ENCODE peak calls at places on chromosomes 16 and 17, in five cellular contexts. D is lower leg skin, S is IMR-90, A is A549, Y is thyroid gland. E is an unnamed sample.

GRCh38 chr17:49703557-49704277 is 4.0 kb downstream of the SLC35B1 start:
- DNase-seq in D (no peak), S (peak), A (peak), Y (peak), E (peak)

GRCh38 chr16:69498926-69499325 is 66.8 kb upstream of the NFAT5 start:
- DNase-seq in D (no peak), S (no peak), A (no peak), Y (no peak), E (no peak)

GRCh38 chr17:39547713-39548478 is 59.8 kb downstream of the NEUROD2 start:
- DNase-seq in D (peak), S (no peak), A (peak), Y (peak), E (peak)

GRCh38 chr16:72961115-72961832 is 86.7 kb downstream of the ZFHX3 start:
- DNase-seq in D (no peak), S (peak), A (peak), Y (peak), E (peak)

GRCh38 chr17:10210151-10210574 is 11.8 kb upstream of the GAS7 start:
- DNase-seq in D (no peak), S (peak), A (no peak), Y (no peak), E (no peak)

GRCh38 chr17:81523139-81524062 is 4.8 kb upstream of the FSCN2 start:
- DNase-seq in D (no peak), S (peak), A (no peak), Y (peak), E (peak)

GRCh38 chr17:29458066-29458465 is 67.9 kb downstream of the TAOK1 start:
- DNase-seq in D (no peak), S (peak), A (no peak), Y (no peak), E (no peak)

GRCh38 chr16:85724126-85724879 is 26.6 kb downstream of the C16orf74 start:
- DNase-seq in D (no peak), S (no peak), A (no peak), Y (no peak), E (no peak)

GRCh38 chr17:45236002-45236606 is 14.4 kb downstream of the FMNL1 start:
- DNase-seq in D (no peak), S (no peak), A (no peak), Y (no peak), E (no peak)

GRCh38 chr17:80080081-80080480 is 21.3 kb upstream of the GAA start:
- DNase-seq in D (no peak), S (peak), A (no peak), Y (no peak), E (no peak)

GRCh38 chr16:89911375-89911774 is 7.3 kb upstream of the MC1R start:
- DNase-seq in D (no peak), S (no peak), A (no peak), Y (no peak), E (no peak)

GRCh38 chr16:17318200-17318599 is 152.6 kb downstream of the XYLT1 start:
- DNase-seq in D (no peak), S (peak), A (no peak), Y (peak), E (peak)

GRCh38 chr17:17159571-17159970 is 46.6 kb downstream of the PLD6 start:
- DNase-seq in D (no peak), S (no peak), A (no peak), Y (no peak), E (no peak)

GRCh38 chr16:79982862-79983261 is 382.3 kb upstream of the MAF start:
- DNase-seq in D (no peak), S (no peak), A (no peak), Y (no peak), E (no peak)

GRCh38 chr17:59804910-59805381 is 87.8 kb downstream of the TUBD1 start:
- DNase-seq in D (no peak), S (no peak), A (no peak), Y (no peak), E (peak)

GRCh38 chr17:9670596-9670995 is 25.3 kb downstream of the USP43 start:
- DNase-seq in D (no peak), S (no peak), A (no peak), Y (no peak), E (no peak)

GRCh38 chr17:32523827-32524552 is 37.2 kb downstream of the CDK5R1 start:
- DNase-seq in D (no peak), S (no peak), A (no peak), Y (no peak), E (no peak)

GRCh38 chr17:57408064-57408811 is 151.9 kb downstream of the MSI2 start:
- DNase-seq in D (no peak), S (no peak), A (no peak), Y (no peak), E (no peak)

GRCh38 chr17:35568561-35568960 is 7.9 kb upstream of the SLFN14 start:
- DNase-seq in D (no peak), S (peak), A (peak), Y (peak), E (peak)

GRCh38 chr16:49589721-49590120 is 216.1 kb downstream of the C16orf78 start:
- DNase-seq in D (no peak), S (no peak), A (no peak), Y (no peak), E (peak)

GRCh38 chr17:36947922-36948716 is 635 bp upstream of the AATF start:
- DNase-seq in D (peak), S (no peak), A (no peak), Y (no peak), E (peak)

GRCh38 chr16:87420401-87421368 is 28.5 kb downstream of the MAP1LC3B start:
- DNase-seq in D (no peak), S (no peak), A (no peak), Y (no peak), E (no peak)

GRCh38 chr16:56513972-56514371 is 5.9 kb downstream of the BBS2 start:
- DNase-seq in D (peak), S (peak), A (peak), Y (peak), E (peak)

GRCh38 chr16:86609115-86609514 is 30.8 kb downstream of the FOXL1 start:
- DNase-seq in D (no peak), S (peak), A (no peak), Y (no peak), E (no peak)

GRCh38 chr16:51376080-51376479 is 225.0 kb upstream of the SALL1 start:
- DNase-seq in D (no peak), S (no peak), A (no peak), Y (no peak), E (no peak)

GRCh38 chr17:2244545-2245525 is 58.8 kb downstream of the SMG6 start:
- DNase-seq in D (peak), S (peak), A (peak), Y (peak), E (peak)
- TF ChIP-seq POLR2A in D (no peak), S (peak), A (no peak), Y (no peak), E (no peak)

DNA sequence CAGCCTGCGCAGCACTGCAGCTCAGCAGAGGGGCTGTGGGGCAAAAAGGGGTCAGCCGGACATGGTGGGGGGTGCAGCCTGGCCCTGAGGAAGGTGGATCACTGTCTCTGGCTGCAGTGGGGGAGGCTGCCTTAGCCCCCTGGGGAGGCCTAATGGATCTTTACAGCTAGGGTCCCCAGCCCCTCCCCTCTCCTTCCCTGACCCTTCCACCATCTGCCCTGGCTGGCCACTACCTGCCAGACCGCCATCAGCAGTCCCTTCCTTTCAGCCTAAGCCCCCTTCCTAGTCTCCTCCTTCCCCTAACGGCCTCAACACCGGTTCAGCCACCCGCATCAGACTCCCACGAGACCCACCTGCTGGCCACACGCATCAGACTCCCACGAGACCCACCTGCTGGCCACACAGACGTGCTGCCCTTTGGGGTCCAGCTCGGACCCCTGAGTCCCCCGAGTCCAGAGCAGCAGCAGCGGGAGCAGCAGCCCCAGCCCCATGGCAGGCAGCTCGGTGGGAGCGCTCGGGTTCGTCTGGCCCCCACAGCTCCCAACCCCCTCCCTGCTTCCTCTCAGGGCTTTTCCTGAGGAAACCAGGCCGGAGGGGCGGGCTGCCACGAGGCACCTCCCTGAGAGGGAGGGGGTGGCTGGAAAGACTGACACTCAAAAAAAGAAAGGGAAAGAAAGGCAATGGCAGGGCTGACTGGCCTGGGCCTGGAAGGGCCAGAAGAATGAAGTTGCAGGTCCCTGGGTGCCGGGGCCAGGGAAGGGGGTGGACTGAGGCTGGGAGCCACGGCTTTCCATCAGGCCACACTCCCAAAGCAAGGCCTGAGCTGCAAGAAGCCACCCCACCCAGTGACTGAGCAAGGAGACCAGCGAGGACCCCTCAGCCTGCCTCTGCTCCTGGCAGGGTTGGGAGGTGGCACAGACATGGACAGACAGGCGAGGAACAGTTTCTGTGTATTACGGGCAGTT is at the start of gene SCARF1:
- DNase-seq in D (no peak), S (no peak), A (no peak), Y (peak), E (no peak)
- TF ChIP-seq POLR2A in D (no peak), S (no peak), A (no peak), Y (no peak), E (no peak)

DNA sequence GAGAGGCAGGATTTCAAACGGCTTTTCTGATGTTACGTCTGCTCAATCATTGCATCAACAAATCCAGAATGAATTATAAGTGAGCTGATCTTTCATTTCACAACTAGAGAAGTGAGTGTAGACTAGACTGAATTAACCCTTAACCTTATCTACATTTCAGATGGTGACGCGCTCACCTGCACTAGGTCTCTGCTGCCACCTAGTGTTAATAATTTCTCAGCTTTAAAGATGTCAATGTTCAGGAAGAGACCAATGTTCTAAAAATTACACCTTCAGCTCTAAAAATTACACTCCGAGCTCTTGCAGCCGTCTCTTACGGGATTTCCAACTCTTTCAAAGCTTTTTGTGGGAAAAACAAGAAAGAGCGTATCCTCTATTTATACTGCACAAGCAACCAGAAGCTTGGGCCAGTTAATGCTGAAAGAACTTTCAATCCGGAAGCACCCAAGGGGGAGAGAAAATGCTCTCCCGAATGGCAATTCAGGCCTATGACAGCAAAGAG is 88.2 kb upstream of the FA2H start:
- DNase-seq in D (no peak), S (peak), A (peak), Y (no peak), E (peak)
- TF ChIP-seq POLR2A in D (no peak), S (no peak), A (no peak), Y (no peak), E (no peak)

GRCh38 chr16:67395458-67396158 is 2.3 kb upstream of the TPPP3 start:
- DNase-seq in D (no peak), S (peak), A (no peak), Y (no peak), E (no peak)

GRCh38 chr16:67397451-67397801 is 4.1 kb upstream of the TPPP3 start:
- DNase-seq in D (no peak), S (no peak), A (no peak), Y (no peak), E (no peak)

GRCh38 chr16:67396775-67397450 is 3.6 kb upstream of the TPPP3 start:
- DNase-seq in D (no peak), S (no peak), A (no peak), Y (no peak), E (no peak)

GRCh38 chr16:67395105-67395457 is 1.8 kb upstream of the TPPP3 start:
- DNase-seq in D (no peak), S (no peak), A (no peak), Y (no peak), E (no peak)

DNA sequence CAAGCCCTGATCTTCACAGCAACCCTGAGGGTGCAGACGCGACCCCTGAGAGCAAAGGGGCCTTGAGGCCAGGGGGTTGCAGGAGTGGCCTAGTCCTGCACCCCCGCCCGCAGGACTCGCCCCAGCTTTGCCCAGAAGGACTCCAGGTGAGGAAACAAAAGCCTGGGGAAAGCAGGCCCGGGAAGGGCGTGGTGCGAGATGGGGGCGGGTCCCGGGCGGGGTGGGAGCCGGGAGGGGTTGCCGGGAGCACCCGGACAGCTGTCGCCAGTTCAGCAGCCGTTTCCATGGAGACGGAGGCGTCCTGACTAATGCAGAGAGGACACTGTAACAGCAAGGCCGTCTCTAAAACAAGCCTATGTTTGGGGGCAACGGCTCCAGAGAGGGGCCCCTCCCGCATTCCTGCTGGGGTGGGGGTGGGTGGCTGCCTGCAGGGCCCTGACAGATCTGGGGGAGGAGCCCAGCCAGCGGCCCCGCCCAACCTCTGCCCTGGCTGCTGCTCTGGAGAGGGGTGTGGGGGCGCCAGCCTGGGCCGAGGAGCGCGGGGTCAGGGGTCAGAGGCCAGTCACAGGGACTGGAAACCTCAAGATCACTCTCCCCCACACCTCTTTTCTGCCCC is 3.0 kb upstream of the TPPP3 start:
- DNase-seq in D (peak), S (peak), A (peak), Y (peak), E (peak)
- TF ChIP-seq POLR2A in D (no peak), S (no peak), A (no peak), Y (no peak), E (no peak)

GRCh38 chr17:13736915-13737314 is 135.2 kb upstream of the HS3ST3A1 start:
- DNase-seq in D (no peak), S (peak), A (no peak), Y (no peak), E (peak)

GRCh38 chr17:13741744-13742143 is 140.0 kb upstream of the HS3ST3A1 start:
- DNase-seq in D (no peak), S (no peak), A (no peak), Y (no peak), E (no peak)

GRCh38 chr17:13735861-13736260 is 134.1 kb upstream of the HS3ST3A1 start:
- DNase-seq in D (no peak), S (no peak), A (no peak), Y (no peak), E (no peak)

GRCh38 chr17:13743906-13744305 is 142.2 kb upstream of the HS3ST3A1 start:
- DNase-seq in D (no peak), S (no peak), A (no peak), Y (no peak), E (no peak)

DNA sequence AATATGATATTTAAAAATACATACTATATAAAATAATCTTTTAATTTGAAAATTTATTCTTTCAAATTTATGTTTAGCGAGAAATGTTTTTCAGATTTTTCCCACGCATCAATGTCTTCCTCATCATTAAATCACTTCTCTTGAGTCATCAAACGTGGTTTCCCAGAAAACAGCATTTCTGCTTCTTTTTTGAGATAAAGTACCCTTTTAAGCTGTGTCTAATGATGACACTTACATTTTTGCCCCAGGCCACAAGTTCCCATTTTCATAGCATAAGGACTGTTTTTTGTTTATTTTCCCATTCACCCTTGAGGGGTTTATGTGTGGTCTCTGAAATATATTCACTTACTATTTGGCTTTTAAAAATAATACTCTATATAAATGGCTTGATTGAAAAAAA is 139.0 kb upstream of the HS3ST3A1 start:
- DNase-seq in D (no peak), S (no peak), A (no peak), Y (no peak), E (no peak)
- TF ChIP-seq POLR2A in D (no peak), S (no peak), A (no peak), Y (no peak), E (no peak)

DNA sequence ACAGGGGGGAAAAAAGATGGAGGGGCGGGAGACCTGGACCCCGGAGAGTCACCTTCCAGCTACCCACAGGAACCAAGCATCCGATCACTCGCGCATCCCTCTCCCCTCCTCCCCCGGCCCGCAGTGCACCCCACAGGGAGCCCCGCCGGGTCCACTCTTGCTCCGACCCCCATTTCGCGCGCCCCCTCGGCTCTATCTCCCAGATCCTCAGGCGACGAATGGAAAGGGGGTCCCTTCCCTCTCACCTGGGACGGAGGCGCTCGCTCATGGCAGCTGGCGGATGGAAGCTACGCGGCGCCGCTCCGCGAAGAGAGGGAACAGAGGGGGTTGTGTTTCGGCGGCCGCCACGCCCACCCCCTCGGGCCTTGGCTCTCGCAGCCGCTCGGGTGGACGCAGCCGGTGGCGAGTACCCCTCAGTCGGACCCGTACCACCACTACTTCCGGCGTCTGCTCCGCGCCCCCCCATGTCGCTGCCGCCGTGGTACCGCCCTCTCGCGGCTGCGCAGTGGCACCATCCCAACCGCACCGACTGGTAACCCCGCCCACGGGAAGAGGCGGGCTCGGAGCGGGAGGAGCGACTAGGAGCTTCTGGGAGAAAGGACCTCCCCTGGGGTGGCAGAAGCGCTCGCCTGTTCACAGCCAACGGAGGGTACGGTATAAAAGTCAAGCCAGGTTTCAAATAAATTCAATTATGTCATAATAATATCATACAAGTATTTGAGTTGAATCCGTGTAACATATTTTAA is 29.7 kb downstream of the CPSF4L start:
- DNase-seq in D (peak), S (peak), A (peak), Y (peak), E (peak)
- TF ChIP-seq POLR2A in D (no peak), S (peak), A (peak), Y (peak), E (peak)

DNA sequence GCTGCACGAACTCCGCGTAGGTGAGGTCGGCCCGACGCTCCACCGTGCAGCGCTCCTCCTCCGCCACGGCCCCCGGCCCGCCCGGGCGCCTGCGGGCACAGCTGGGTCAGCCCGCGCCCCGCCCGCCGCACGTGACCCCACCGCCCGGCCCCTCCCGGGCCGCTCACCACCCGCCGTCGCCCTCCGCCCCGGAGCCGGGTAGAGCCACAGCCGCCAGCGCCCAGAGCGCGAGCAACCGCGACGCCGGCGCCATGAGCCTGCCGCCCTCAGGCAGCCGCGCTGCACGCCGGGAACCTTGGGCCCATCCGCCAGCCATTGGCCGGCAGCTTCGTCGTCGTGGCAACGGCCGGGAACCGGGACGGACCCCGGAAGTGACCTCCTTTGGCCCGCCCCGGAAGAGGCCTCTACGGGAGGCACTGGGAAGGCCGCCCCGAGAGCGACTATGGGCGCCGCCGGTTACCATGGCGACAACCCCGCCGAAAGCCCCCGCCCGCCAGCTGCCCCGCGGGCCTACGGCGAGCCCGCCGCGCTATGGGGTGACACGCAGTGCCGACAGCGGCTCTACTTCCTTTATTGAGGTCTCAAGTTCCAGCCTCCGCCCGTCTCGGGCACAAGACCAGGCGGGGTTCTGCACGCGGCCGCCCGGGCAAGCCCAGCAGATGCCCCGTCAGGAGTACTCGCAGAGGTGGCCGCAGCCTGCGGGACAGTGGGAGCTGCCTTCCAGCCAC is at the start of gene JMJD8:
- DNase-seq in D (peak), S (peak), A (peak), Y (peak), E (peak)
- TF ChIP-seq POLR2A in D (no peak), S (no peak), A (peak), Y (no peak), E (peak)

GRCh38 chr17:58491510-58492045 is 3.4 kb upstream of the HSF5 start:
- DNase-seq in D (no peak), S (no peak), A (no peak), Y (no peak), E (no peak)
- TF ChIP-seq POLR2A in D (no peak), S (no peak), A (no peak), Y (no peak), E (no peak)

E was measured in NB4.